ENCODE peak calls at places on chromosomes 2 and 18, in eight cellular contexts. F is activated CD4-positive, alpha-beta T cell treated with anti-CD3 and anti-CD28 coated beads for 4 hours; N is left ventricle myocardium superior; E is NCI-H1105; O is H9; T is AG10803; P is activated T-cell treated with anti-CD3 and anti-CD28 coated beads for 24 hours; U is stimulated activated naive CD4-positive, alpha-beta T cell. R is an unnamed sample.
A peak's percentile ranks its signal among the peaks of the same experiment; 100 is the strongest.

GRCh38 chr2:207727256-207727655 is 15.8 kb downstream of the CCNYL1 start:
- DNase-seq in F (no peak), N (no peak), E (no peak), O (no peak), T (peak; percentile 65), P (no peak), U (no peak), R (no peak)

GRCh38 chr2:147311058-147311429 is 533.8 kb upstream of the ACVR2A start:
- DNase-seq in F (no peak), N (no peak), E (no peak), O (no peak), T (no peak), P (no peak), U (no peak), R (no peak)

GRCh38 chr2:187499941-187500532 is 52.0 kb upstream of the CALCRL start:
- DNase-seq in F (peak; percentile 16), N (peak; percentile 37), E (peak; percentile 43), O (peak; percentile 42), T (peak; percentile 58), P (peak; percentile 37), U (peak; percentile 10), R (peak; percentile 39)

GRCh38 chr2:239831272-239831731 is 193.8 kb downstream of the NDUFA10 start:
- DNase-seq in F (no peak), N (no peak), E (no peak), O (peak; percentile 67), T (no peak), P (no peak), U (no peak), R (no peak)

GRCh38 chr2:110149330-110150220 is 34.0 kb upstream of the MALL start:
- DNase-seq in F (no peak), N (no peak), E (no peak), O (no peak), T (peak; percentile 40), P (no peak), U (no peak), R (no peak)

GRCh38 chr2:42786561-42787345 is 5.6 kb downstream of the HAAO start:
- DNase-seq in F (no peak), N (no peak), E (no peak), O (no peak), T (no peak), P (no peak), U (no peak), R (no peak)

GRCh38 chr2:53452400-53452799 is 315.2 kb upstream of the CHAC2 start:
- DNase-seq in F (no peak), N (no peak), E (no peak), O (no peak), T (no peak), P (no peak), U (no peak), R (no peak)

GRCh38 chr2:239278941-239279365 is 121.9 kb downstream of the HDAC4 start:
- DNase-seq in F (no peak), N (no peak), E (no peak), O (no peak), T (peak; percentile 57), P (no peak), U (no peak), R (peak; percentile 9)

GRCh38 chr2:179201884-179202283 is 62.7 kb downstream of the SESTD1 start:
- DNase-seq in F (no peak), N (no peak), E (no peak), O (no peak), T (no peak), P (no peak), U (no peak), R (no peak)

GRCh38 chr2:20506281-20506685 is 59.4 kb downstream of the RHOB start:
- DNase-seq in F (no peak), N (no peak), E (no peak), O (no peak), T (peak; percentile 60), P (no peak), U (no peak), R (no peak)

GRCh38 chr18:21489919-21490495 is 110.5 kb downstream of the ESCO1 start:
- DNase-seq in F (no peak), N (no peak), E (no peak), O (no peak), T (no peak), P (no peak), U (no peak), R (no peak)

GRCh38 chr2:206260427-206261012 is 13.9 kb upstream of the ZDBF2 start:
- DNase-seq in F (no peak), N (no peak), E (no peak), O (no peak), T (peak; percentile 57), P (no peak), U (no peak), R (no peak)

GRCh38 chr18:34887881-34888580 is 153.2 kb upstream of the MAPRE2 start:
- DNase-seq in F (no peak), N (no peak), E (no peak), O (no peak), T (no peak), P (no peak), U (no peak), R (no peak)

GRCh38 chr2:101341421-101341820 is 32.9 kb upstream of the RNF149 start:
- DNase-seq in F (no peak), N (peak; percentile 44), E (no peak), O (peak; percentile 74), T (no peak), P (no peak), U (no peak), R (no peak)

GRCh38 chr18:13369756-13370510 is 151.4 kb downstream of the LDLRAD4 start:
- DNase-seq in F (no peak), N (no peak), E (no peak), O (no peak), T (peak; percentile 16), P (no peak), U (peak; percentile 35), R (no peak)

GRCh38 chr2:72513011-72513410 is 312.8 kb downstream of the EXOC6B start:
- DNase-seq in F (no peak), N (no peak), E (no peak), O (no peak), T (no peak), P (no peak), U (no peak), R (no peak)

GRCh38 chr2:192314800-192315481 is 120.2 kb upstream of the TMEFF2 start:
- DNase-seq in F (no peak), N (no peak), E (no peak), O (no peak), T (no peak), P (no peak), U (no peak), R (no peak)

GRCh38 chr2:224973112-224974016 is 68.9 kb downstream of the DOCK10 start:
- DNase-seq in F (peak; percentile 30), N (no peak), E (no peak), O (no peak), T (peak; percentile 31), P (no peak), U (no peak), R (no peak)

GRCh38 chr2:212147921-212148513 is 390.6 kb downstream of the ERBB4 start:
- DNase-seq in F (no peak), N (no peak), E (no peak), O (no peak), T (peak; percentile 11), P (no peak), U (no peak), R (no peak)

R was measured in heart left ventricle.